ENCODE peak calls at places on chromosomes 11 and 22, in ten cellular contexts. X is NCI-H1092; R is HT1080; T is CD4-positive, CD25-positive, alpha-beta regulatory T cell; K is NAMALWA; S is CD8-positive, alpha-beta T cell; I is iris pigment epithelial cell; C is activated CD8-positive, alpha-beta memory T cell treated with anti-CD3 and anti-CD28 coated beads for 4 hours; B is myocyte; E is heart left ventricle. O is an unnamed sample.
A peak's percentile ranks its signal among the peaks of the same experiment; 100 is the strongest.

GRCh38 chr22:28142361-28142801 is 223.3 kb upstream of the PITPNB start:
- DNase-seq in R (no peak), E (no peak), B (peak; percentile 83), T (no peak), I (peak; percentile 95), S (no peak), K (no peak), C (no peak), X (no peak), O (peak; percentile 46)

GRCh38 chr11:17208257-17208999 is 642 bp upstream of the PIK3C2A start:
- DNase-seq in I (peak; percentile 81), S (peak; percentile 48), E (no peak), X (peak; percentile 68), K (peak; percentile 84), B (peak; percentile 57), C (peak; percentile 12), T (peak; percentile 80), R (no peak), O (peak; percentile 78)

GRCh38 chr11:83437939-83438338 is 151.8 kb upstream of the CCDC90B start:
- DNase-seq in R (peak; percentile 24), X (no peak), B (no peak), S (no peak), E (no peak), T (no peak), K (no peak), C (no peak), I (no peak), O (no peak)

GRCh38 chr22:33656808-33657628 is 263.3 kb downstream of the LARGE1 start:
- DNase-seq in C (no peak), T (no peak), X (no peak), R (no peak), B (no peak), S (no peak), I (no peak), K (no peak), E (no peak), O (no peak)

GRCh38 chr11:44623321-44623715 is 57.9 kb downstream of the CD82 start:
- DNase-seq in C (no peak), I (no peak), X (no peak), B (no peak), R (no peak), S (no peak), K (no peak), E (no peak), T (no peak), O (no peak)

GRCh38 chr22:46108564-46109473 is 41.5 kb upstream of the PPARA start:
- DNase-seq in E (peak; percentile 75), T (no peak), C (no peak), I (peak; percentile 32), X (no peak), R (peak; percentile 56), B (peak; percentile 53), K (no peak), S (no peak), O (peak; percentile 39)

GRCh38 chr11:122665882-122666281 is 10.4 kb downstream of the UBASH3B start:
- DNase-seq in C (no peak), E (no peak), X (no peak), I (no peak), K (no peak), T (no peak), B (no peak), S (no peak), R (no peak), O (no peak)

GRCh38 chr11:70445091-70445490 is 46.8 kb downstream of the CTTN start:
- DNase-seq in T (no peak), B (no peak), S (no peak), I (no peak), R (no peak), K (no peak), X (no peak), E (no peak), C (no peak), O (no peak)

GRCh38 chr11:97794876-97795275 is 1225.9 kb upstream of the CNTN5 start:
- DNase-seq in S (no peak), R (no peak), K (no peak), C (no peak), B (no peak), T (no peak), X (no peak), E (no peak), I (peak; percentile 5), O (no peak)

GRCh38 chr11:132632641-132633124 is 899.6 kb downstream of the OPCML start:
- DNase-seq in E (no peak), S (no peak), T (no peak), K (no peak), B (peak; percentile 66), R (peak; percentile 98), C (no peak), I (peak; percentile 98), X (no peak), O (no peak)

GRCh38 chr11:127268956-127269355 is 268.4 kb upstream of the KIRREL3 start:
- DNase-seq in R (no peak), K (no peak), X (no peak), I (no peak), T (no peak), E (no peak), C (no peak), S (no peak), B (no peak), O (no peak)

GRCh38 chr11:2916892-2917645 is 12.2 kb downstream of the PHLDA2 start:
- DNase-seq in K (no peak), B (no peak), E (no peak), I (no peak), R (no peak), C (no peak), X (no peak), T (no peak), S (no peak), O (no peak)

GRCh38 chr11:129208863-129209262 is 16.7 kb upstream of the ARHGAP32 start:
- DNase-seq in C (no peak), K (no peak), R (no peak), B (no peak), E (no peak), S (no peak), I (no peak), T (no peak), X (no peak), O (no peak)

GRCh38 chr11:106202935-106203620 is 125.6 kb downstream of the AASDHPPT start:
- DNase-seq in K (no peak), T (no peak), R (no peak), S (no peak), B (no peak), E (no peak), I (peak; percentile 23), X (no peak), C (no peak), O (no peak)